ENCODE peak calls at places on chromosome 7, in six cellular contexts. A is NCI-H2171 treated with DMSO at 0.1 percent for 48 hours, U is left colon, E is psoas muscle, N is HEK293T, W is GM04503. P is an unnamed sample.

GRCh38 chr7:18119985-18120384 is 92.3 kb upstream of the PRPS1L1 start:
- DNase-seq in N (no peak), W (no peak), E (no peak), A (peak), U (no peak), P (no peak)

GRCh38 chr7:22667562-22668239 is 59.3 kb upstream of the IL6 start:
- DNase-seq in N (no peak), U (no peak), A (no peak), E (no peak), W (no peak), P (no peak)

GRCh38 chr7:11130012-11130411 is 156.3 kb downstream of the PHF14 start:
- DNase-seq in A (peak), E (no peak), W (no peak), N (no peak), U (no peak), P (no peak)

GRCh38 chr7:90771281-90771680 is 175.2 kb downstream of the CDK14 start:
- DNase-seq in U (no peak), W (peak), E (no peak), N (no peak), A (no peak), P (peak)

GRCh38 chr7:136183981-136184380 is 206.8 kb upstream of the MTPN start:
- DNase-seq in E (no peak), U (no peak), W (no peak), A (no peak), N (no peak), P (no peak)

GRCh38 chr7:91850455-91850854 is 30.0 kb downstream of the MTERF1 start:
- DNase-seq in N (no peak), A (no peak), U (no peak), E (no peak), W (no peak), P (no peak)

GRCh38 chr7:20299145-20299544 is 31.6 kb upstream of the ITGB8 start:
- DNase-seq in A (no peak), E (no peak), U (no peak), N (no peak), W (no peak), P (no peak)

GRCh38 chr7:83486957-83487356 is 162.0 kb downstream of the SEMA3E start:
- DNase-seq in N (no peak), W (no peak), E (no peak), U (no peak), A (no peak), P (no peak)

GRCh38 chr7:16491148-16491547 is 25.6 kb upstream of the SOSTDC1 start:
- DNase-seq in W (no peak), E (no peak), U (no peak), N (no peak), A (no peak), P (no peak)

GRCh38 chr7:22255342-22255741 is 101.6 kb downstream of the RAPGEF5 start:
- DNase-seq in N (no peak), E (no peak), U (no peak), A (no peak), W (no peak), P (no peak)

GRCh38 chr7:100371561-100372171 is 1.6 kb upstream of the PILRA start:
- DNase-seq in E (peak), W (no peak), N (no peak), A (no peak), U (no peak), P (no peak)

GRCh38 chr7:5477723-5478531 is 54.3 kb upstream of the TNRC18 start:
- DNase-seq in A (peak), U (no peak), E (peak), W (no peak), N (no peak), P (no peak)

GRCh38 chr7:24715661-24716479 is 41.4 kb downstream of the GSDME start:
- DNase-seq in A (peak), E (no peak), W (no peak), U (no peak), N (peak), P (no peak)